ENCODE peak calls at places on chromosomes 4 and X, in four cellular contexts. Q is CD8-positive, alpha-beta T cell; G is body of pancreas; H is fibroblast of lung. I is an unnamed sample.

GRCh38 chr4:108270466-108271450 is 102.0 kb upstream of the LEF1 start:
- DNase-seq in Q (no peak), G (no peak), H (peak; percentile 93), I (no peak)

GRCh38 chr4:115113382-115114106 is at the start of gene NDST4:
- DNase-seq in Q (no peak), G (no peak), H (peak; percentile 57), I (no peak)

GRCh38 chrX:145817299-145817665 is 347 bp upstream of the SLITRK2 start:
- DNase-seq in Q (no peak), G (peak; percentile 46), H (peak; percentile 72), I (no peak)

GRCh38 chr4:5756271-5756670 is 45.3 kb downstream of the EVC start:
- DNase-seq in Q (no peak), G (no peak), H (no peak), I (no peak)

GRCh38 chrX:49310371-49310770 is 6.9 kb downstream of the GAGE10 start:
- DNase-seq in Q (no peak), G (no peak), H (no peak), I (no peak)

GRCh38 chr4:137587796-137588195 is 55.5 kb upstream of the PCDH18 start:
- DNase-seq in Q (no peak), G (no peak), H (no peak), I (no peak)

GRCh38 chr4:147975902-147976301 is 244.0 kb downstream of the ARHGAP10 start:
- DNase-seq in Q (no peak), G (no peak), H (no peak), I (no peak)

GRCh38 chr4:152972821-152973613 is 36.9 kb downstream of the FHDC1 start:
- DNase-seq in Q (no peak), G (no peak), H (peak; percentile 79), I (no peak)

GRCh38 chr4:140108713-140109230 is 45.2 kb downstream of the MAML3 start:
- DNase-seq in Q (no peak), G (no peak), H (no peak), I (no peak)

GRCh38 chr4:36392916-36393315 is 111.5 kb downstream of the DTHD1 start:
- DNase-seq in Q (no peak), G (no peak), H (no peak), I (no peak)

GRCh38 chrX:110156167-110156754 is 153.3 kb downstream of the TMEM164 start:
- DNase-seq in Q (no peak), G (no peak), H (peak; percentile 25), I (no peak)

GRCh38 chrX:31497086-31497485 is 425.2 kb upstream of the FTHL17 start:
- DNase-seq in Q (no peak), G (no peak), H (peak; percentile 62), I (no peak)

GRCh38 chr4:67727124-67727850 is 26.3 kb upstream of the UBA6 start:
- DNase-seq in Q (no peak), G (no peak), H (peak; percentile 35), I (no peak)

GRCh38 chrX:57640674-57641016 is 39.4 kb downstream of the NLRP2B start:
- DNase-seq in Q (no peak), G (no peak), H (no peak), I (no peak)

GRCh38 chr4:8896506-8896905 is 24.9 kb upstream of the HMX1 start:
- DNase-seq in Q (no peak), G (no peak), H (no peak), I (no peak)

GRCh38 chr4:174318829-174319764 is 35.4 kb downstream of the CEP44 start:
- DNase-seq in Q (no peak), G (no peak), H (peak; percentile 69), I (peak; percentile 15)

GRCh38 chrX:112997991-112998390 is 157.4 kb upstream of the AMOT start:
- DNase-seq in Q (no peak), G (no peak), H (no peak), I (no peak)

GRCh38 chr4:133275246-133275645 is 126.2 kb downstream of the PCDH10 start:
- DNase-seq in Q (no peak), G (no peak), H (no peak), I (no peak)

GRCh38 chr4:128565054-128565453 is 244.4 kb upstream of the JADE1 start:
- DNase-seq in Q (no peak), G (no peak), H (no peak), I (no peak)

GRCh38 chr4:476501-476900 is 22.5 kb downstream of the ZNF721 start:
- DNase-seq in Q (no peak), G (no peak), H (no peak), I (no peak)

GRCh38 chr4:42488554-42488953 is 91.3 kb downstream of the SHISA3 start:
- DNase-seq in Q (no peak), G (no peak), H (no peak), I (no peak)

GRCh38 chrX:85611926-85612325 is 232.5 kb upstream of the POF1B start:
- DNase-seq in Q (no peak), G (no peak), H (peak; percentile 24), I (no peak)

GRCh38 chr4:153188966-153189801 is 15.1 kb upstream of the TRIM2 start:
- DNase-seq in Q (no peak), G (peak; percentile 43), H (peak; percentile 19), I (no peak)

GRCh38 chrX:140709421-140709846 is at the start of gene LINC00632:
- DNase-seq in Q (no peak), G (no peak), H (peak; percentile 40), I (no peak)

GRCh38 chr4:142656178-142656577 is 189.9 kb downstream of the INPP4B start:
- DNase-seq in Q (peak; percentile 4), G (no peak), H (peak; percentile 30), I (no peak)

GRCh38 chr4:71614626-71615025 is 169.3 kb downstream of the GC start:
- DNase-seq in Q (no peak), G (no peak), H (no peak), I (no peak)

GRCh38 chr4:168551945-168552695 is 55.3 kb downstream of the PALLD start:
- DNase-seq in Q (no peak), G (no peak), H (no peak), I (no peak)

GRCh38 chrX:18899796-18900380 is 84.0 kb downstream of the PHKA2 start:
- DNase-seq in Q (no peak), G (no peak), H (peak; percentile 23), I (no peak)

GRCh38 chrX:17737707-17738001 is 361 bp downstream of the SCML1 start:
- DNase-seq in Q (peak; percentile 6), G (no peak), H (no peak), I (no peak)

GRCh38 chr4:47483722-47484121 is 1.4 kb upstream of the ATP10D start:
- DNase-seq in Q (no peak), G (no peak), H (no peak), I (no peak)
- TF ChIP-seq CTCF in Q (no peak), G (no peak), H (no peak), I (no peak)

GRCh38 chr4:113979973-113980615 is 647 bp upstream of the ARSJ start:
- DNase-seq in Q (no peak), G (no peak), H (peak; percentile 67), I (no peak)
- H3K4me3 ChIP-seq in Q (peak overlapping the region; percentile 51), G (peak overlapping the region; percentile 28), H (peak overlapping the region; percentile 62), I (no peak overlapping the region)

GRCh38 chr4:95627004-95627403 is 78.2 kb upstream of the UNC5C start:
- DNase-seq in Q (no peak), G (no peak), H (no peak), I (no peak)
- TF ChIP-seq CTCF in Q (no peak), G (no peak), H (no peak), I (no peak)

GRCh38 chr4:87497141-87497540 is 32.0 kb downstream of the SPARCL1 start:
- DNase-seq in Q (no peak), G (no peak), H (no peak), I (no peak)

GRCh38 chr4:87497586-87497985 is 31.6 kb downstream of the SPARCL1 start:
- DNase-seq in Q (no peak), G (no peak), H (peak; percentile 24), I (no peak)

GRCh38 chr4:87499415-87500106 is 29.6 kb downstream of the SPARCL1 start:
- DNase-seq in Q (no peak), G (no peak), H (no peak), I (no peak)

GRCh38 chr4:87500107-87500462 is 29.1 kb downstream of the SPARCL1 start:
- DNase-seq in Q (no peak), G (no peak), H (no peak), I (no peak)

DNA sequence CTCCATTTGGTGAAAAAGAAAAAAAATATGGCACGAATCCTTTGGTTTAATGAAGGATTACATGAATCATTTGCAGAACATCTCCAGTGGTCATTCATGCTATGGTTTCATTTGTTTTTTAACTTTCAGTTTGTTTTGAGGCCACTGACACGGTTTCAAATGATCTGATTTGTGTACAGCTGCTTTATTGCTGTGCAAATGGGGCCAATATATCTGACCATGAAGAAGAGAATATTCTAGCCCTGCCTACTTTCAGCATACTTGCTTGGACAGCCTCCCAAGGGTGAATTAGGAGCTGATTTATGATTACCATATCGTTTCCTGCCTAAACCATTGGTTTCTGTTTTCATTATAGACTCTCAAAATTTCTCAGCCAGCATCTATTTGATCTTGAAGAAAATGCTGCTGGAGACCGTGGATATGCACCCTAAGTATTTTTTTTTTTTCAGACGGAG is 30.7 kb downstream of the SPARCL1 start:
- DNase-seq in Q (no peak), G (no peak), H (peak; percentile 86), I (no peak)
- H3K4me3 ChIP-seq in Q (no peak overlapping the region), G (no peak overlapping the region), H (peak overlapping the region; percentile 43), I (no peak overlapping the region)

GRCh38 chrX:7711167-7711566 is 131.8 kb upstream of the VCX start:
- DNase-seq in Q (no peak), G (no peak), H (no peak), I (no peak)

GRCh38 chrX:7709845-7710244 is 133.1 kb upstream of the VCX start:
- DNase-seq in Q (no peak), G (no peak), H (no peak), I (no peak)

GRCh38 chrX:7706032-7706431 is 136.9 kb upstream of the VCX start:
- DNase-seq in Q (no peak), G (no peak), H (peak; percentile 0), I (no peak)
- TF ChIP-seq CTCF in Q (no peak), G (peak; percentile 10), H (peak; percentile 12), I (no peak)

GRCh38 chr4:41319553-41319952 is 62.8 kb downstream of the UCHL1 start:
- DNase-seq in Q (no peak), G (no peak), H (no peak), I (no peak)
- H3K4me3 ChIP-seq in Q (no peak overlapping the region), G (no peak overlapping the region), H (no peak overlapping the region), I (no peak overlapping the region)

DNA sequence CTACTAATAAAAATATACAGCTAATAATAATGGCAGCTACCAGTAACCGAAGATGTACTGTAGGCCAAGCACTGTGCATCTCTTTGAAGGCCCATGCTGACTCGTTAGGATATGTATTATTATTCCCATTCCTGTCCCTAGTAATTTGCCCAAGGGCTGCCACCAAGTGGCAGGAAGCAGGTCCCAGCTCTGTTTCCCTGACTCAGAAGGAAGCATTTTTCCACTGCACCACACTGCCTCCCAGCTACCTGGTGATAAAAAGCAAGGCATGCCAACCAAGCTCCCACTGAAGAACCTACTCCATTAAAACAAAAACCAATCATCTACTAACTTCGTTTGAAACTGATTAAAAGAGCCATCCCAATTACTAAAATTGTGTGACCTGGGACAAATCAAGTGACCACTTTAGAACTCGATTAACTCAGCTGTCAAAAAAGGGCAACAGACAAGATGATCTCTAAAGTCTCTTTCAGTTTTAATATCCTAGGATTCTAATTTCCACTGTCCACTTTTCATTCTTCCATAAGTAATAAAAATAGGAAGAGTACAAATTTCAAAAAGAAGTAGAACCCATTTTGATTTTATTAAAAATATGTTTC is 24.3 kb upstream of the PGM2 start:
- DNase-seq in Q (no peak), G (peak; percentile 72), H (peak; percentile 80), I (no peak)
- TF ChIP-seq CTCF in Q (no peak), G (peak; percentile 89), H (peak; percentile 32), I (peak; percentile 10)